ENCODE peak calls at places on chromosomes 12 and 14, in seven cellular contexts. E, J, C, X, Q, A and Z are unnamed samples.

GRCh38 chr14:79229383-79229875 is 981.9 kb downstream of the DIO2 start:
- DNase-seq in J (no peak), Q (no peak), X (no peak), A (no peak), E (no peak), C (no peak), Z (no peak)

GRCh38 chr12:107373238-107373809 is 280.0 kb upstream of the CRY1 start:
- DNase-seq in Q (no peak), J (no peak), C (no peak), A (no peak), X (no peak), E (no peak), Z (no peak)

GRCh38 chr14:52355526-52355925 is 41.4 kb downstream of the PTGER2 start:
- DNase-seq in X (no peak), A (no peak), J (no peak), C (no peak), E (no peak), Q (no peak), Z (no peak)

GRCh38 chr12:75560167-75560566 is 48.8 kb upstream of the KRR1 start:
- DNase-seq in J (no peak), C (peak; percentile 9), E (no peak), Q (no peak), X (no peak), A (no peak), Z (no peak)

GRCh38 chr14:74934476-74935339 is 11.6 kb upstream of the RPS6KL1 start:
- DNase-seq in C (no peak), E (peak; percentile 58), A (no peak), X (no peak), Q (no peak), J (no peak), Z (peak; percentile 64)

GRCh38 chr14:51006781-51007211 is 62.5 kb upstream of the PYGL start:
- DNase-seq in J (no peak), E (peak; percentile 53), A (peak; percentile 20), Q (no peak), C (peak; percentile 21), X (no peak), Z (peak; percentile 64)

GRCh38 chr12:52907092-52907810 is 2.4 kb upstream of the KRT8 start:
- DNase-seq in J (no peak), E (no peak), A (no peak), C (peak; percentile 44), X (peak; percentile 94), Q (no peak), Z (peak; percentile 76)

GRCh38 chr12:129893691-129894090 is 10.1 kb downstream of the TMEM132D start:
- DNase-seq in C (no peak), A (no peak), J (no peak), Q (no peak), E (no peak), X (no peak), Z (no peak)

GRCh38 chr14:105641075-105641937 is 114.9 kb downstream of the TMEM121 start:
- DNase-seq in A (no peak), C (no peak), J (no peak), Q (no peak), E (no peak), X (no peak), Z (no peak)

GRCh38 chr14:61620130-61620946 is 75.0 kb upstream of the HIF1A start:
- DNase-seq in C (no peak), Q (no peak), X (no peak), E (no peak), J (no peak), A (no peak), Z (no peak)

GRCh38 chr14:30243805-30244204 is 315.2 kb upstream of the G2E3 start:
- DNase-seq in E (no peak), X (no peak), C (no peak), J (no peak), Q (no peak), A (no peak), Z (no peak)

GRCh38 chr12:106839343-106839742 is 64.9 kb downstream of the RIC8B start:
- DNase-seq in C (no peak), A (no peak), E (no peak), X (no peak), J (no peak), Q (no peak), Z (no peak)

GRCh38 chr12:89506050-89506449 is 18.5 kb downstream of the GALNT4 start:
- DNase-seq in C (no peak), X (no peak), A (no peak), E (no peak), Q (no peak), J (no peak), Z (no peak)

GRCh38 chr14:92973265-92973797 is 50.4 kb downstream of the CHGA start:
- DNase-seq in Q (peak; percentile 19), X (peak; percentile 62), A (peak; percentile 32), J (peak; percentile 89), E (peak; percentile 88), C (no peak), Z (peak; percentile 91)

GRCh38 chr12:105955608-105955931 is 183.2 kb downstream of the NUAK1 start:
- DNase-seq in A (no peak), Q (no peak), J (no peak), C (no peak), E (no peak), X (no peak), Z (no peak)

GRCh38 chr12:123150273-123150803 is 552 bp downstream of the PITPNM2 start:
- DNase-seq in X (no peak), Q (peak; percentile 29), C (peak; percentile 50), A (no peak), J (no peak), E (peak; percentile 65), Z (peak; percentile 64)

GRCh38 chr12:101823891-101824290 is 6.9 kb downstream of the GNPTAB start:
- DNase-seq in X (peak; percentile 53), J (peak; percentile 64), Q (peak; percentile 91), C (peak; percentile 82), A (peak; percentile 20), E (peak; percentile 66), Z (no peak)

GRCh38 chr14:40909906-40910305 is 696.8 kb upstream of the LRFN5 start:
- DNase-seq in J (no peak), Q (no peak), A (peak; percentile 35), C (no peak), X (no peak), E (no peak), Z (no peak)

GRCh38 chr12:77847665-77848431 is 17.2 kb downstream of the NAV3 start:
- DNase-seq in C (no peak), J (no peak), X (no peak), Q (no peak), A (no peak), E (no peak), Z (no peak)

GRCh38 chr12:115988193-115988592 is 289.3 kb downstream of the MED13L start:
- DNase-seq in J (no peak), C (no peak), X (no peak), A (no peak), Q (no peak), E (no peak), Z (no peak)

GRCh38 chr14:103402700-103403099 is 17.5 kb downstream of the MARK3 start:
- DNase-seq in J (no peak), E (peak; percentile 30), C (no peak), A (no peak), X (no peak), Q (no peak), Z (no peak)

DNA sequence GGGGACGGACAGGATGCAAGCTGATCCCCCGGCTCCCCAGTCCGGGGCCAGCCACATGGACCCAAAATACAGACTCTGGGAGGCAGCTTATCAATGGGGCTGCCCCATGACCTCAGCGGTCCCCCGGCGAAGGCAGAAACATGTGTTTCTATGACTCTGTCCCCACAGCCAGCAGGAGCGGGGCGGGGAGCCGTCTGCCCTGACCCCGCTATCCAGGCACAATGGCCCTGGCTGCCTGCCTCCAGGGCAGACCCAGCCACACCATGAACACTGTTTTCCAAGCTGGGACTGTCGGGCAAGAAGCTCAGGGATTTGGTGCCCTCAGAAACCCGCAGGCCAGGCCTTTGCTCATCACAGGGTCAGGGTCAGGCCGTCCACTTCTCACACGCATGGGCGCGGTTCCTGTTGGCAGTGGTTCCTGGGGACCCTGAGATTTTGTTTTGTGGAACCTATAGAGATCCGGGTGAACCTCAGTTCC is 75.0 kb downstream of the RFLNA start:
- DNase-seq in E (no peak), Q (no peak), J (peak; percentile 84), C (no peak), A (no peak), X (no peak), Z (no peak)
- H3K4me1 ChIP-seq in E (peaks cover 46% of the 10 kb centered on the region), Q (no peaks in the 10 kb centered on the region), J (peaks cover 64% of the 10 kb centered on the region), C (peaks cover 88% of the 10 kb centered on the region), A (no peaks in the 10 kb centered on the region), X (peaks cover 48% of the 10 kb centered on the region), Z (no peaks in the 10 kb centered on the region)

GRCh38 chr12:70321182-70321581 is 44.9 kb upstream of the KCNMB4 start:
- DNase-seq in X (no peak), E (no peak), Q (no peak), A (no peak), J (no peak), C (no peak), Z (no peak)

GRCh38 chr12:70317781-70318180 is 48.3 kb upstream of the KCNMB4 start:
- DNase-seq in C (no peak), A (no peak), X (no peak), Q (no peak), E (no peak), J (no peak), Z (no peak)

GRCh38 chr12:70314145-70314544 is 51.9 kb upstream of the KCNMB4 start:
- DNase-seq in C (no peak), J (no peak), X (no peak), A (no peak), E (no peak), Q (no peak), Z (no peak)

GRCh38 chr12:70319632-70320031 is 46.5 kb upstream of the KCNMB4 start:
- DNase-seq in C (no peak), Q (no peak), X (no peak), J (no peak), E (no peak), A (no peak), Z (no peak)
- H3K4me1 ChIP-seq in C (no peaks in the 10 kb centered on the region), Q (no peaks in the 10 kb centered on the region), X (no peaks in the 10 kb centered on the region), J (no peaks in the 10 kb centered on the region), E (no peaks in the 10 kb centered on the region), A (no peaks in the 10 kb centered on the region), Z (no peaks in the 10 kb centered on the region)

GRCh38 chr12:4272014-4272975 is 1.3 kb upstream of the CCND2 start:
- DNase-seq in E (peak; percentile 85), Q (peak; percentile 83), C (no peak), X (peak; percentile 63), J (peak; percentile 73), A (peak; percentile 84), Z (peak; percentile 88)

GRCh38 chr12:4269279-4269991 is 4.1 kb upstream of the CCND2 start:
- DNase-seq in X (peak; percentile 68), E (peak; percentile 91), Q (peak; percentile 90), C (no peak), J (peak; percentile 81), A (peak; percentile 76), Z (peak; percentile 95)

GRCh38 chr12:4271433-4272013 is 2.0 kb upstream of the CCND2 start:
- DNase-seq in C (no peak), A (no peak), Q (peak; percentile 10), X (no peak), J (no peak), E (no peak), Z (peak; percentile 77)

GRCh38 chr12:4270016-4270669 is 3.4 kb upstream of the CCND2 start:
- DNase-seq in Q (peak; percentile 9), E (no peak), A (no peak), X (no peak), C (no peak), J (no peak), Z (no peak)

GRCh38 chr12:4270670-4271432 is 2.7 kb upstream of the CCND2 start:
- DNase-seq in A (peak; percentile 62), E (peak; percentile 77), Q (peak; percentile 15), C (no peak), J (peak; percentile 69), X (no peak), Z (peak; percentile 82)
- H3K4me1 ChIP-seq in A (peaks cover 13% of the 10 kb centered on the region), E (peaks cover 21% of the 10 kb centered on the region), Q (peaks cover 59% of the 10 kb centered on the region), C (peaks cover 66% of the 10 kb centered on the region), J (peaks cover 43% of the 10 kb centered on the region), X (peaks cover 50% of the 10 kb centered on the region), Z (peaks cover 2% of the 10 kb centered on the region)

GRCh38 chr14:59215757-59216156 is 27.3 kb downstream of the DAAM1 start:
- DNase-seq in C (no peak), X (no peak), J (no peak), A (no peak), E (no peak), Q (no peak), Z (no peak)
- H3K4me1 ChIP-seq in C (no peaks in the 10 kb centered on the region), X (peaks cover 3% of the 10 kb centered on the region), J (peaks cover 75% of the 10 kb centered on the region), A (peaks cover 4% of the 10 kb centered on the region), E (peaks cover 42% of the 10 kb centered on the region), Q (no peaks in the 10 kb centered on the region), Z (peaks cover 16% of the 10 kb centered on the region)